ENCODE peak calls at places on chromosomes 5 and 9, in five cellular contexts. One of them, this sample, is unnamed.

GRCh38 chr9:18606281-18606680 is 132.3 kb downstream of the ADAMTSL1 start:
- DNase-seq in right atrium auricular region: no peak
- DNase-seq in endodermal cell: no peak
- DNase-seq in foreskin fibroblast: no peak
- DNase-seq in mesothelial cell of epicardium: no peak
- DNase-seq in this sample: no peak

GRCh38 chr5:2575292-2575691 is 176.2 kb downstream of the IRX2 start:
- DNase-seq in endodermal cell: peak
- DNase-seq in right atrium auricular region: no peak
- DNase-seq in mesothelial cell of epicardium: no peak
- DNase-seq in foreskin fibroblast: no peak
- DNase-seq in this sample: no peak

GRCh38 chr9:32879335-32879734 is 96.0 kb downstream of the TMEM215 start:
- DNase-seq in mesothelial cell of epicardium: no peak
- DNase-seq in right atrium auricular region: no peak
- DNase-seq in endodermal cell: no peak
- DNase-seq in foreskin fibroblast: no peak
- DNase-seq in this sample: no peak

GRCh38 chr5:160171656-160172055 is 52.4 kb upstream of the PWWP2A start:
- DNase-seq in foreskin fibroblast: no peak
- DNase-seq in endodermal cell: no peak
- DNase-seq in mesothelial cell of epicardium: no peak
- DNase-seq in right atrium auricular region: no peak
- DNase-seq in this sample: no peak

GRCh38 chr9:30982301-30982700 is 1402.1 kb upstream of the ACO1 start:
- DNase-seq in foreskin fibroblast: no peak
- DNase-seq in right atrium auricular region: no peak
- DNase-seq in mesothelial cell of epicardium: no peak
- DNase-seq in endodermal cell: no peak
- DNase-seq in this sample: no peak

GRCh38 chr9:89604463-89605180 is at the start of gene GADD45G:
- DNase-seq in endodermal cell: peak
- DNase-seq in right atrium auricular region: peak
- DNase-seq in foreskin fibroblast: peak
- DNase-seq in mesothelial cell of epicardium: peak
- DNase-seq in this sample: no peak

GRCh38 chr5:141338538-141339306 is at the start of gene PCDHGA2:
- DNase-seq in foreskin fibroblast: peak
- DNase-seq in mesothelial cell of epicardium: no peak
- DNase-seq in right atrium auricular region: no peak
- DNase-seq in endodermal cell: peak
- DNase-seq in this sample: no peak

GRCh38 chr9:29806941-29807625 is 2233.8 kb upstream of the C9orf72 start:
- DNase-seq in endodermal cell: no peak
- DNase-seq in foreskin fibroblast: no peak
- DNase-seq in mesothelial cell of epicardium: no peak
- DNase-seq in right atrium auricular region: no peak
- DNase-seq in this sample: no peak

GRCh38 chr5:73948720-73949119 is 322.7 kb downstream of the ARHGEF28 start:
- DNase-seq in foreskin fibroblast: peak
- DNase-seq in endodermal cell: no peak
- DNase-seq in right atrium auricular region: no peak
- DNase-seq in mesothelial cell of epicardium: no peak
- DNase-seq in this sample: no peak

GRCh38 chr9:34957492-34958410 is at the start of gene PHF24:
- DNase-seq in right atrium auricular region: no peak
- DNase-seq in mesothelial cell of epicardium: no peak
- DNase-seq in foreskin fibroblast: no peak
- DNase-seq in endodermal cell: peak
- DNase-seq in this sample: no peak

GRCh38 chr5:150500328-150500841 is 7.5 kb upstream of the NDST1 start:
- DNase-seq in mesothelial cell of epicardium: no peak
- DNase-seq in right atrium auricular region: no peak
- DNase-seq in foreskin fibroblast: no peak
- DNase-seq in endodermal cell: no peak
- DNase-seq in this sample: no peak

GRCh38 chr9:4366649-4367330 is 66.9 kb upstream of the GLIS3 start:
- DNase-seq in mesothelial cell of epicardium: no peak
- DNase-seq in right atrium auricular region: no peak
- DNase-seq in foreskin fibroblast: peak
- DNase-seq in endodermal cell: peak
- DNase-seq in this sample: no peak

GRCh38 chr9:84697494-84698114 is 28.1 kb downstream of the NTRK2 start:
- DNase-seq in mesothelial cell of epicardium: peak
- DNase-seq in endodermal cell: peak
- DNase-seq in right atrium auricular region: no peak
- DNase-seq in foreskin fibroblast: peak
- DNase-seq in this sample: peak

GRCh38 chr5:566636-567309 is 42.5 kb upstream of the SLC9A3 start:
- DNase-seq in foreskin fibroblast: no peak
- DNase-seq in endodermal cell: no peak
- DNase-seq in right atrium auricular region: no peak
- DNase-seq in mesothelial cell of epicardium: no peak
- DNase-seq in this sample: peak

GRCh38 chr9:6931913-6932312 is 174.1 kb downstream of the KDM4C start:
- DNase-seq in mesothelial cell of epicardium: no peak
- DNase-seq in foreskin fibroblast: peak
- DNase-seq in right atrium auricular region: peak
- DNase-seq in endodermal cell: no peak
- DNase-seq in this sample: no peak

GRCh38 chr5:108727639-108728565 is 19.8 kb upstream of the FER start:
- DNase-seq in right atrium auricular region: peak
- DNase-seq in endodermal cell: peak
- DNase-seq in mesothelial cell of epicardium: peak
- DNase-seq in foreskin fibroblast: peak
- DNase-seq in this sample: peak

GRCh38 chr9:6944093-6944551 is 186.3 kb downstream of the KDM4C start:
- DNase-seq in endodermal cell: no peak
- DNase-seq in foreskin fibroblast: peak
- DNase-seq in right atrium auricular region: no peak
- DNase-seq in mesothelial cell of epicardium: no peak
- DNase-seq in this sample: no peak

GRCh38 chr5:134547999-134548626 is 22.6 kb downstream of the JADE2 start:
- DNase-seq in mesothelial cell of epicardium: no peak
- DNase-seq in endodermal cell: no peak
- DNase-seq in right atrium auricular region: no peak
- DNase-seq in foreskin fibroblast: no peak
- DNase-seq in this sample: no peak

GRCh38 chr5:115324021-115324420 is 27.6 kb upstream of the CCDC112 start:
- DNase-seq in right atrium auricular region: no peak
- DNase-seq in mesothelial cell of epicardium: no peak
- DNase-seq in endodermal cell: no peak
- DNase-seq in foreskin fibroblast: no peak
- DNase-seq in this sample: no peak

GRCh38 chr9:136093331-136093986 is 1.6 kb downstream of the NACC2 start:
- DNase-seq in right atrium auricular region: no peak
- DNase-seq in endodermal cell: peak
- DNase-seq in mesothelial cell of epicardium: no peak
- DNase-seq in foreskin fibroblast: no peak
- DNase-seq in this sample: no peak

GRCh38 chr9:137837345-137838278 is 40.0 kb upstream of the CACNA1B start:
- DNase-seq in foreskin fibroblast: no peak
- DNase-seq in mesothelial cell of epicardium: no peak
- DNase-seq in endodermal cell: no peak
- DNase-seq in right atrium auricular region: no peak
- DNase-seq in this sample: no peak

GRCh38 chr5:135034186-135034962 is at the start of gene PITX1:
- DNase-seq in mesothelial cell of epicardium: peak
- DNase-seq in right atrium auricular region: no peak
- DNase-seq in foreskin fibroblast: peak
- DNase-seq in endodermal cell: peak
- DNase-seq in this sample: no peak

GRCh38 chr5:142520885-142521284 is 165.0 kb downstream of the FGF1 start:
- DNase-seq in right atrium auricular region: no peak
- DNase-seq in mesothelial cell of epicardium: no peak
- DNase-seq in endodermal cell: no peak
- DNase-seq in foreskin fibroblast: peak
- DNase-seq in this sample: no peak

GRCh38 chr5:61991861-61992260 is 314.1 kb upstream of the KIF2A start:
- DNase-seq in right atrium auricular region: no peak
- DNase-seq in mesothelial cell of epicardium: no peak
- DNase-seq in foreskin fibroblast: no peak
- DNase-seq in endodermal cell: no peak
- DNase-seq in this sample: no peak

GRCh38 chr5:110031402-110032140 is 341.8 kb downstream of the MAN2A1 start:
- DNase-seq in foreskin fibroblast: no peak
- DNase-seq in mesothelial cell of epicardium: no peak
- DNase-seq in endodermal cell: no peak
- DNase-seq in right atrium auricular region: no peak
- DNase-seq in this sample: no peak

GRCh38 chr9:68522954-68523353 is 17.7 kb downstream of the TMEM252 start:
- DNase-seq in foreskin fibroblast: no peak
- DNase-seq in right atrium auricular region: no peak
- DNase-seq in mesothelial cell of epicardium: no peak
- DNase-seq in endodermal cell: no peak
- DNase-seq in this sample: no peak

GRCh38 chr5:121805931-121806330 is 45.8 kb upstream of the FTMT start:
- DNase-seq in mesothelial cell of epicardium: no peak
- DNase-seq in foreskin fibroblast: peak
- DNase-seq in right atrium auricular region: no peak
- DNase-seq in endodermal cell: no peak
- DNase-seq in this sample: no peak
- TF ChIP-seq CTCF in mesothelial cell of epicardium: no peak
- TF ChIP-seq CTCF in foreskin fibroblast: no peak
- TF ChIP-seq CTCF in right atrium auricular region: no peak
- TF ChIP-seq CTCF in endodermal cell: no peak
- TF ChIP-seq CTCF in this sample: no peak

GRCh38 chr5:38670878-38671277 is 114.4 kb upstream of the LIFR start:
- DNase-seq in endodermal cell: no peak
- DNase-seq in foreskin fibroblast: peak
- DNase-seq in mesothelial cell of epicardium: no peak
- DNase-seq in right atrium auricular region: no peak
- DNase-seq in this sample: peak

GRCh38 chr5:38667499-38667776 is 111.0 kb upstream of the LIFR start:
- DNase-seq in mesothelial cell of epicardium: no peak
- DNase-seq in foreskin fibroblast: no peak
- DNase-seq in endodermal cell: no peak
- DNase-seq in right atrium auricular region: no peak
- DNase-seq in this sample: no peak

GRCh38 chr5:38663276-38663675 is 106.8 kb upstream of the LIFR start:
- DNase-seq in mesothelial cell of epicardium: no peak
- DNase-seq in right atrium auricular region: no peak
- DNase-seq in foreskin fibroblast: no peak
- DNase-seq in endodermal cell: no peak
- DNase-seq in this sample: no peak

GRCh38 chr5:38670066-38670465 is 113.6 kb upstream of the LIFR start:
- DNase-seq in endodermal cell: no peak
- DNase-seq in right atrium auricular region: no peak
- DNase-seq in foreskin fibroblast: no peak
- DNase-seq in mesothelial cell of epicardium: no peak
- DNase-seq in this sample: no peak

GRCh38 chr5:38666668-38667498 is 110.4 kb upstream of the LIFR start:
- DNase-seq in mesothelial cell of epicardium: no peak
- DNase-seq in foreskin fibroblast: peak
- DNase-seq in endodermal cell: peak
- DNase-seq in right atrium auricular region: no peak
- DNase-seq in this sample: peak
- TF ChIP-seq CTCF in mesothelial cell of epicardium: no peak
- TF ChIP-seq CTCF in foreskin fibroblast: peak
- TF ChIP-seq CTCF in endodermal cell: peak
- TF ChIP-seq CTCF in right atrium auricular region: peak
- TF ChIP-seq CTCF in this sample: peak

DNA sequence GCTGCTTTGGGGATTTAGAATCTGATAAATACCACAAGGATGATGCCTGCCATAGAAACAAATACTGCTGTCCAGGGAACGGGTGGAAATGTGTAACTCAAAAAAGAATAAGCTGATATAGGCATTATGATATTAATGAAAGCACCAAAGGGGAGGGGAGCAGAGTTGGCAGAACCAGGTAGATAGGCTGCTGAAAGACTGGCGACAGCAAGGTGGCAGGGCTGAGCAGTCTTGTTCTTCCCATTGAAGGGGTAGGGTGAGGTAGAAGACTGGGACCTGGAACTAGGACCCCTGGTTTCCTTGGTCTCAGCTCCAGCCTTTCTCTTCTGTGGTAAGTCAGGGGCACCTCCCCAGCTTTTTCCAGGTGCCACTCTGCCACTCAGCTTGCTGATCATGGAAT is 31.4 kb upstream of the TMOD1 start:
- DNase-seq in endodermal cell: peak
- DNase-seq in right atrium auricular region: no peak
- DNase-seq in foreskin fibroblast: no peak
- DNase-seq in mesothelial cell of epicardium: no peak
- DNase-seq in this sample: no peak
- TF ChIP-seq CTCF in endodermal cell: peak
- TF ChIP-seq CTCF in right atrium auricular region: peak
- TF ChIP-seq CTCF in foreskin fibroblast: no peak
- TF ChIP-seq CTCF in mesothelial cell of epicardium: no peak
- TF ChIP-seq CTCF in this sample: no peak

DNA sequence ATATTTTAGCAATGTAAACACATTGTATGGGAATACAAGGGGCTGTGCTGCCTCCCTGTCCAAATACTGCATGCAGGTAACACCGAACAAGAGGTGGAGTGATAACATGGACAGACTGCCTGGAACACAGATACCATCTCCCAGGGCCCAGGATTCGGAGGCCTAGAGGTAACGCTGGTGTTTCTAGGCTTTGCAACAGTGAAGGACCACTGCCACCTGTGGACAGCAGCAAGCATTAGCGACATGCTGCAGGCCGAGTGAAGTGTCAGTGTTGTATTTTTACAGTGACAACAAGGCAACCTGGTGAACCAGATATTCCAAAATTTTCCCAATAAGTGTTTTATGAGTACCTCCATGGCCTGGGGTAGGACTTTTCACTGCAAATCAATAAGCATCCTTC is 379.2 kb downstream of the DMRT2 start:
- DNase-seq in mesothelial cell of epicardium: no peak
- DNase-seq in endodermal cell: peak
- DNase-seq in right atrium auricular region: no peak
- DNase-seq in foreskin fibroblast: no peak
- DNase-seq in this sample: no peak
- TF ChIP-seq CTCF in mesothelial cell of epicardium: no peak
- TF ChIP-seq CTCF in endodermal cell: peak
- TF ChIP-seq CTCF in right atrium auricular region: no peak
- TF ChIP-seq CTCF in foreskin fibroblast: peak
- TF ChIP-seq CTCF in this sample: no peak

GRCh38 chr9:93996863-93997262 is 41.7 kb upstream of the BARX1 start:
- DNase-seq in foreskin fibroblast: no peak
- DNase-seq in right atrium auricular region: no peak
- DNase-seq in mesothelial cell of epicardium: no peak
- DNase-seq in endodermal cell: no peak
- DNase-seq in this sample: no peak
- TF ChIP-seq CTCF in foreskin fibroblast: no peak
- TF ChIP-seq CTCF in right atrium auricular region: no peak
- TF ChIP-seq CTCF in mesothelial cell of epicardium: no peak
- TF ChIP-seq CTCF in endodermal cell: peak
- TF ChIP-seq CTCF in this sample: no peak

This sample was measured in osteocyte.